ENCODE peak calls at places on chromosomes 3 and 15, in eight cellular contexts. Y, N, Z, S, J, O, F and G are unnamed samples.

GRCh38 chr3:4524423-4524769 is 31.2 kb downstream of the ITPR1 start:
- DNase-seq in Y (no peak), N (no peak), Z (peak), S (no peak), J (peak), O (no peak), F (no peak), G (no peak)

GRCh38 chr3:98695816-98696215 is 67.3 kb upstream of the ST3GAL6 start:
- DNase-seq in Y (no peak), N (no peak), Z (peak), S (no peak), J (no peak), O (no peak), F (no peak), G (no peak)

GRCh38 chr3:191314109-191314728 is 15.0 kb upstream of the CCDC50 start:
- DNase-seq in Y (no peak), N (no peak), Z (no peak), S (no peak), J (no peak), O (no peak), F (no peak), G (no peak)

GRCh38 chr3:123961508-123961856 is 453 bp upstream of the CCDC14 start:
- DNase-seq in Y (no peak), N (no peak), Z (no peak), S (no peak), J (no peak), O (no peak), F (no peak), G (no peak)

GRCh38 chr15:90024406-90024805 is 23.3 kb downstream of the ZNF710 start:
- DNase-seq in Y (no peak), N (no peak), Z (no peak), S (no peak), J (no peak), O (no peak), F (peak), G (no peak)

GRCh38 chr15:41933771-41934170 is 38.6 kb downstream of the EHD4 start:
- DNase-seq in Y (no peak), N (no peak), Z (no peak), S (no peak), J (no peak), O (peak), F (peak), G (no peak)

GRCh38 chr15:74421302-74422245 is 12.2 kb downstream of the SEMA7A start:
- DNase-seq in Y (no peak), N (no peak), Z (no peak), S (no peak), J (peak), O (no peak), F (no peak), G (no peak)

GRCh38 chr15:62472616-62473299 is 307.7 kb upstream of the C2CD4B start:
- DNase-seq in Y (no peak), N (no peak), Z (no peak), S (no peak), J (no peak), O (no peak), F (no peak), G (no peak)

GRCh38 chr3:123522666-123523412 is 62.0 kb downstream of the HACD2 start:
- DNase-seq in Y (no peak), N (no peak), Z (no peak), S (no peak), J (peak), O (no peak), F (no peak), G (no peak)

GRCh38 chr3:53675942-53676341 is 170.3 kb downstream of the CHDH start:
- DNase-seq in Y (no peak), N (no peak), Z (no peak), S (no peak), J (no peak), O (no peak), F (no peak), G (no peak)

GRCh38 chr3:64143399-64144130 is 81.7 kb downstream of the PRICKLE2 start:
- DNase-seq in Y (no peak), N (no peak), Z (peak), S (no peak), J (no peak), O (peak), F (no peak), G (no peak)

GRCh38 chr3:196604548-196604947 is 34.9 kb upstream of the NRROS start:
- DNase-seq in Y (no peak), N (no peak), Z (no peak), S (no peak), J (no peak), O (no peak), F (peak), G (no peak)

GRCh38 chr3:101065962-101066361 is 72.7 kb upstream of the ABI3BP start:
- DNase-seq in Y (no peak), N (no peak), Z (peak), S (no peak), J (no peak), O (peak), F (no peak), G (no peak)

GRCh38 chr15:100877551-100877950 is 2.1 kb upstream of the ALDH1A3 start:
- DNase-seq in Y (no peak), N (no peak), Z (no peak), S (no peak), J (no peak), O (peak), F (no peak), G (no peak)

GRCh38 chr3:130276203-130276803 is 69.2 kb upstream of the COL6A5 start:
- DNase-seq in Y (no peak), N (peak), Z (peak), S (no peak), J (no peak), O (peak), F (no peak), G (peak)

GRCh38 chr3:190012314-190012782 is 108.3 kb downstream of the P3H2 start:
- DNase-seq in Y (no peak), N (peak), Z (peak), S (no peak), J (no peak), O (peak), F (no peak), G (no peak)

DNA sequence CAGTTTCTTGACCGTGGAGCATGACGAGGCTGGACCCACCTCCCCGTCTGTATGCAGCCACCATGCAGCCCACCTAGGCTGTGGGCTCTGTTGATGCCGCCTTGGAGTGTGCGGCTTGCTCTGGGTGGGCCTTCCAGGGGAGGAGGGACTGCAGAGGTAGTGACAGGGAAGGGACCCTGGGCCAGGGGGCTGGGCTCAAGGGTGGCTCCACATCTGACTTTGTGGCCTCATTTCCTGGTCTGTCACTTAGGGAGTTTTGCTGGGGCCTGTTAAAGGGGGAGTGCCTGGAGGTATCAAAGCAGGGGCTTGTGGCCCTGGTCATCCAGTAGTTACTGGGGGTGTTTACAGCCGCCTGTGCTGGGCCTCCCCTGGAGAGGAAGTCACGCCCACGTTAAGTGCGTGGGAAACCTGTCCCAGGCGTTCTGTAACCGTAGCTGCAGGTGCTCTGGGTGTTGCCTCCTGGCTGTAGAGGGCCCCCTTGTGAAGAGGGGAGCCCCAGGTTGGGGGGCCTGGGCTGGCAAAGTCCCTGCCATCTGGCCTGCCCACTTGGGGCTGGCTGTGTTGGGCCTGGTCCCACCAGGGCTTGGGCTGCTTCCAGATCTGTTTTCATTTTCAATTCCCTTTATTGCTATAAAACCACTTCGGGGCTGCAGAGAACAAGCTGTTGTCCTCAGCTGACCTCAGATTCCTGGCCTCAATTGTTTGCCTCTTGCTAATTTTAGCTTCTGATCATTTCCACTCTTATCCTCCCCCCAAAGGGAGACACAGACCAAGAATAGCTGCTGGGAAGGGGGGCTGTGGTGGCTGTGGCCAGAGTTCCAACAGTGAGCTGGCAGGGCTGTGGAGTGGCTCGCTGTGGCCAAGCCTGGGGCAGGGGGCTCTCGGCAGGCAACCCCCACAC is 26.5 kb downstream of the KLF13 start:
- DNase-seq in Y (no peak), N (no peak), Z (peak), S (peak), J (peak), O (no peak), F (peak), G (peak)
- TF ChIP-seq CTCF in Y (no peak), N (no peak), Z (no peak), S (no peak), J (no peak), O (no peak), F (no peak), G (peak)

GRCh38 chr3:56629451-56629850 is 53.6 kb downstream of the TASOR start:
- DNase-seq in Y (no peak), N (no peak), Z (no peak), S (no peak), J (no peak), O (no peak), F (no peak), G (no peak)

GRCh38 chr3:56624725-56625124 is 58.3 kb downstream of the TASOR start:
- DNase-seq in Y (no peak), N (no peak), Z (peak), S (no peak), J (no peak), O (no peak), F (no peak), G (no peak)

GRCh38 chr3:56633201-56633600 is 49.9 kb downstream of the TASOR start:
- DNase-seq in Y (no peak), N (no peak), Z (no peak), S (no peak), J (no peak), O (no peak), F (no peak), G (no peak)

GRCh38 chr3:56630966-56631365 is 52.1 kb downstream of the TASOR start:
- DNase-seq in Y (no peak), N (no peak), Z (no peak), S (no peak), J (no peak), O (no peak), F (no peak), G (no peak)

DNA sequence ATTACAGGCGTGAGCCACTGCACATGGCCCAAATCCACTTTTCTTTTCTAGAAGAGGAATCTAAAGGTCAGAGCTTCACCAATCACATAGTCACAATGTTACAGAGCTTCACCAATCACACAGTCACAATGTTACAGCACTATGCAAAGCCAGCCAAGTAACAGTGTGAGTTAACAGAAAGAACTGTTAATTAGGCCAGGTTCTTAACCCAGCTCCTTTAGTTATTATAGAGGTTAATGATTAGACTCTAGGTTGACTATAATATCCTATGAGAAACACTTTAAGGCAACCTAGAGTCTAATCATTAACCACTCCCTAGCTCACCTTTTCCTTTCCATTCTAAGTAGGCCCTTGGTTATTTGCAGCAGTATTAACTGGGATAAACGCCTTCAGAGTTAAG is 54.0 kb downstream of the TASOR start:
- DNase-seq in Y (no peak), N (no peak), Z (no peak), S (no peak), J (no peak), O (no peak), F (no peak), G (no peak)
- TF ChIP-seq CTCF in Y (no peak), N (no peak), Z (no peak), S (no peak), J (no peak), O (no peak), F (no peak), G (no peak)

GRCh38 chr3:138348107-138348949 is at the start of gene MRAS:
- DNase-seq in Y (peak), N (no peak), Z (peak), S (peak), J (peak), O (peak), F (peak), G (peak)
- TF ChIP-seq CTCF in Y (peak), N (peak), Z (no peak), S (peak), J (peak), O (peak), F (no peak), G (peak)

GRCh38 chr3:23867400-23867799 is 49.4 kb downstream of the NKIRAS1 start:
- DNase-seq in Y (no peak), N (no peak), Z (no peak), S (no peak), J (no peak), O (no peak), F (no peak), G (no peak)
- TF ChIP-seq CTCF in Y (no peak), N (no peak), Z (no peak), S (no peak), J (no peak), O (no peak), F (no peak), G (peak)